ENCODE peak calls at places on chromosomes 11 and 22, in four cellular contexts. One of them, this sample, is unnamed.
A peak's percentile ranks its signal among the peaks of the same experiment; 100 is the strongest.

GRCh38 chr11:44389963-44390605 is 80.1 kb upstream of the ALX4 start:
- DNase-seq in dorsolateral prefrontal cortex: no peak
- DNase-seq in GM23248: no peak
- DNase-seq in left lung: no peak
- DNase-seq in this sample: no peak

GRCh38 chr11:6431861-6432260 is 8.9 kb downstream of the HPX start:
- DNase-seq in dorsolateral prefrontal cortex: no peak
- DNase-seq in GM23248: peak; percentile 94
- DNase-seq in left lung: no peak
- DNase-seq in this sample: peak; percentile 66

GRCh38 chr11:109040303-109040702 is 375.4 kb downstream of the DDX10 start:
- DNase-seq in dorsolateral prefrontal cortex: no peak
- DNase-seq in GM23248: no peak
- DNase-seq in left lung: no peak
- DNase-seq in this sample: no peak

GRCh38 chr11:63896071-63896470 is 20.9 kb downstream of the RCOR2 start:
- DNase-seq in dorsolateral prefrontal cortex: no peak
- DNase-seq in GM23248: no peak
- DNase-seq in left lung: no peak
- DNase-seq in this sample: no peak

GRCh38 chr22:22167791-22168189 is 76.8 kb upstream of the VPREB1 start:
- DNase-seq in dorsolateral prefrontal cortex: no peak
- DNase-seq in GM23248: no peak
- DNase-seq in left lung: no peak
- DNase-seq in this sample: no peak

GRCh38 chr11:133078591-133079179 is 453.6 kb downstream of the OPCML start:
- DNase-seq in dorsolateral prefrontal cortex: peak; percentile 72
- DNase-seq in GM23248: peak; percentile 71
- DNase-seq in left lung: no peak
- DNase-seq in this sample: peak; percentile 48

GRCh38 chr11:12822623-12823022 is 148.4 kb downstream of the TEAD1 start:
- DNase-seq in dorsolateral prefrontal cortex: no peak
- DNase-seq in GM23248: no peak
- DNase-seq in left lung: no peak
- DNase-seq in this sample: no peak

GRCh38 chr11:120284272-120284671 is 40.8 kb upstream of the TLCD5 start:
- DNase-seq in dorsolateral prefrontal cortex: no peak
- DNase-seq in GM23248: no peak
- DNase-seq in left lung: no peak
- DNase-seq in this sample: no peak

GRCh38 chr11:13883042-13883441 is 79.5 kb upstream of the SPON1 start:
- DNase-seq in dorsolateral prefrontal cortex: no peak
- DNase-seq in GM23248: no peak
- DNase-seq in left lung: no peak
- DNase-seq in this sample: no peak

GRCh38 chr11:8480858-8481257 is 113.2 kb downstream of the STK33 start:
- DNase-seq in dorsolateral prefrontal cortex: no peak
- DNase-seq in GM23248: no peak
- DNase-seq in left lung: no peak
- DNase-seq in this sample: no peak

GRCh38 chr11:67415501-67416304 is at the start of gene CARNS1:
- DNase-seq in dorsolateral prefrontal cortex: peak; percentile 58
- DNase-seq in GM23248: peak; percentile 40
- DNase-seq in left lung: peak; percentile 80
- DNase-seq in this sample: no peak

GRCh38 chr11:9462806-9463537 is 2.2 kb downstream of the ZNF143 start:
- DNase-seq in dorsolateral prefrontal cortex: no peak
- DNase-seq in GM23248: no peak
- DNase-seq in left lung: no peak
- DNase-seq in this sample: peak; percentile 41

GRCh38 chr11:118998388-118998717 is 415 bp downstream of the CENATAC start:
- DNase-seq in dorsolateral prefrontal cortex: no peak
- DNase-seq in GM23248: peak; percentile 36
- DNase-seq in left lung: no peak
- DNase-seq in this sample: no peak

GRCh38 chr11:7965386-7965785 is at the start of gene NLRP10:
- DNase-seq in dorsolateral prefrontal cortex: no peak
- DNase-seq in GM23248: peak; percentile 94
- DNase-seq in left lung: no peak
- DNase-seq in this sample: no peak

GRCh38 chr11:13031349-13031748 is 22.2 kb downstream of the RASSF10 start:
- DNase-seq in dorsolateral prefrontal cortex: no peak
- DNase-seq in GM23248: no peak
- DNase-seq in left lung: no peak
- DNase-seq in this sample: no peak

GRCh38 chr11:16606784-16607674 is 131.4 kb upstream of the C11orf58 start:
- DNase-seq in dorsolateral prefrontal cortex: no peak
- DNase-seq in GM23248: no peak
- DNase-seq in left lung: peak; percentile 84
- DNase-seq in this sample: no peak

GRCh38 chr11:71525938-71526495 is 1.1 kb upstream of the KRTAP5-7 start:
- DNase-seq in dorsolateral prefrontal cortex: no peak
- DNase-seq in GM23248: no peak
- DNase-seq in left lung: no peak
- DNase-seq in this sample: no peak

GRCh38 chr11:76030286-76030685 is 176.0 kb downstream of the WNT11 start:
- DNase-seq in dorsolateral prefrontal cortex: no peak
- DNase-seq in GM23248: no peak
- DNase-seq in left lung: no peak
- DNase-seq in this sample: peak; percentile 94

GRCh38 chr11:63769044-63769718 is 606 bp upstream of the ZFTA start:
- DNase-seq in dorsolateral prefrontal cortex: no peak
- DNase-seq in GM23248: peak; percentile 74
- DNase-seq in left lung: peak; percentile 84
- DNase-seq in this sample: peak; percentile 26

GRCh38 chr11:68128682-68129327 is 7.6 kb upstream of the CHKA start:
- DNase-seq in dorsolateral prefrontal cortex: no peak
- DNase-seq in GM23248: peak; percentile 61
- DNase-seq in left lung: no peak
- DNase-seq in this sample: peak; percentile 32

GRCh38 chr22:17742528-17742902 is 31.8 kb downstream of the BID start:
- DNase-seq in dorsolateral prefrontal cortex: peak; percentile 77
- DNase-seq in GM23248: peak; percentile 67
- DNase-seq in left lung: peak; percentile 83
- DNase-seq in this sample: peak; percentile 79

GRCh38 chr11:72669527-72669926 is 4.7 kb downstream of the PDE2A start:
- DNase-seq in dorsolateral prefrontal cortex: no peak
- DNase-seq in GM23248: peak; percentile 20
- DNase-seq in left lung: no peak
- DNase-seq in this sample: no peak

GRCh38 chr22:23315341-23315917 is 135.1 kb downstream of the BCR start:
- DNase-seq in dorsolateral prefrontal cortex: no peak
- DNase-seq in GM23248: peak; percentile 64
- DNase-seq in left lung: peak; percentile 83
- DNase-seq in this sample: peak; percentile 74

GRCh38 chr11:125164422-125165110 is at the start of gene PKNOX2:
- DNase-seq in dorsolateral prefrontal cortex: peak; percentile 79
- DNase-seq in GM23248: peak; percentile 87
- DNase-seq in left lung: peak; percentile 90
- DNase-seq in this sample: peak; percentile 68

GRCh38 chr11:125165111-125165663 is 636 bp downstream of the PKNOX2 start:
- DNase-seq in dorsolateral prefrontal cortex: no peak
- DNase-seq in GM23248: peak; percentile 73
- DNase-seq in left lung: peak; percentile 84
- DNase-seq in this sample: no peak

GRCh38 chr11:125166347-125166841 is 1.8 kb downstream of the PKNOX2 start:
- DNase-seq in dorsolateral prefrontal cortex: no peak
- DNase-seq in GM23248: peak; percentile 53
- DNase-seq in left lung: no peak
- DNase-seq in this sample: peak; percentile 44

GRCh38 chr11:125166903-125167291 is 2.3 kb downstream of the PKNOX2 start:
- DNase-seq in dorsolateral prefrontal cortex: no peak
- DNase-seq in GM23248: no peak
- DNase-seq in left lung: no peak
- DNase-seq in this sample: no peak

DNA sequence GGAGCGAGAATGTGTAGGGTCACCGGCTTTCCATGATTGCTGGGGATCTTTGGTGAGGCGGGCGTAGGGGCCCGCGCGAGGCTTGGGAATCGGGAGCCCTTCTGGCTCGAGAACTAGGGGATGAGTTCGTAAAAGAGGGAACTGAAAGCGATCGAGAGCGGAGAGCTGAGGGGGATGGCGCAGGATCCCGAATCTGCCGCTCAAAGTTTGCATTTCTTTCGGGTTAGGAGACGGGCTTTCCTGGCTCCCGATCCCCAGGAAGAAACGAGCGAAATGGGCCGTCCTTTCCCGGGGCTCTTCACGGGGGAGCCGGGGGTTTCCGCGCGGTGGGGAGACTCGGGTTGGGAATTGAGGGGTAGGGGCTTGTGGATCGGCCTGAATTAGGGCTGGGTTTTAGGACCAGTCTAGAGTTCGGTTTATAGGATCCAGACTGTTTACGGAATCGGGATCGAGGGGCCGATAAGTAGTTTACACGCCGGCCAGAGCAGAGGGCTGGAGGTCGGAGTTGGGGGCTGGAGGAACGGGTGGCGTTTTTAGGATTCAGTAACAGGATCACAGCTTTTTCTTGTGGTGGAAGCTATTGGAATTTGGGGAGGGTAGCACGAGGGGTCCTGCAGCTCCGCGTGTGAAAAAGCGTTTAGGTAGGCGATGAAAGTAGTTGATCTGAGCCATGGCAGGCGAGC is 1.3 kb downstream of the PKNOX2 start:
- DNase-seq in dorsolateral prefrontal cortex: no peak
- DNase-seq in GM23248: peak; percentile 66
- DNase-seq in left lung: no peak
- DNase-seq in this sample: no peak
- H3K4me3 ChIP-seq in dorsolateral prefrontal cortex: peak overlapping the region; percentile 84
- H3K4me3 ChIP-seq in GM23248: peak overlapping the region; percentile 74
- H3K4me3 ChIP-seq in left lung: peak overlapping the region; percentile 50
- H3K4me3 ChIP-seq in this sample: peak overlapping the region; percentile 63

DNA sequence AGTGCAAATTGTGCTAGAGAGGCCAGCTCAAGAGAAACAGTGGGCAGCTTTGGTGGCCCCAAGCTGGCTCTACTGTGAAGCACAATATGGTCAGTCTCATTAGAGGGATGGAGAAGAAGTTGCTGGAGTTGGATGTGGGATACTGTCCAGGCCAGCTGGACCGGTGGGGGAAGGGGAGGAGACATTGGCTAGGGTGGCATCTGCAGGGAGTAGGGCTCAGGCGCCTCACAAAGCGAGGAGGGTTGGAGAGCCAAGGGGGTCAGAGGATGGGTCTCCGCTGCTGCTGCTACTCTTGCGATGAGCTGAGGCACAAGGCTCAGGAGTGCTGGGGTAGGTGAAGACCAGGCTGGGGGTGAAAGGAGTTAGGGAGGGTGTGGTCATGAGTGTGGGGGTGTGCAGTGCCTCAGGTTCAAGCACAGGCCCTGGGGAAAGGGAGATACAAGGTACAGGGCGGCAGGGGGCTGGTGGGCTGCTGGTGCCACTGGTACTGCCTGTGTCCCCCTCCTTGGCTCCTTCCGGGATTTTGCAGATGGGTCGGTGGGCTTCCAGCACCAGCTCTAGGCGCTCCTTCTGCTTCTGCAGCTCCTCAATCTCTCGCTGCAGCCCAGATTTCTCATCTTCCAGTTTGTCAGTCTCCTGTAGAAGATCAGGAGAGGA is 2.3 kb downstream of the CCDC85B start:
- DNase-seq in dorsolateral prefrontal cortex: no peak
- DNase-seq in GM23248: no peak
- DNase-seq in left lung: peak; percentile 43
- DNase-seq in this sample: no peak
- H3K4me3 ChIP-seq in dorsolateral prefrontal cortex: peak overlapping the region; percentile 76
- H3K4me3 ChIP-seq in GM23248: peak overlapping the region; percentile 95
- H3K4me3 ChIP-seq in left lung: no peak overlapping the region
- H3K4me3 ChIP-seq in this sample: peak overlapping the region; percentile 5

GRCh38 chr11:18321991-18322711 is at the start of the genes GTF2H1 and HPS5:
- DNase-seq in dorsolateral prefrontal cortex: peak; percentile 96
- DNase-seq in GM23248: peak; percentile 99
- DNase-seq in left lung: peak; percentile 95
- DNase-seq in this sample: peak; percentile 99

GRCh38 chr11:18319914-18320313 is 2.0 kb downstream of the HPS5 start:
- DNase-seq in dorsolateral prefrontal cortex: no peak
- DNase-seq in GM23248: no peak
- DNase-seq in left lung: no peak
- DNase-seq in this sample: no peak

GRCh38 chr11:18322818-18323570 is 627 bp downstream of the GTF2H1 start:
- DNase-seq in dorsolateral prefrontal cortex: no peak
- DNase-seq in GM23248: peak; percentile 28
- DNase-seq in left lung: no peak
- DNase-seq in this sample: peak; percentile 8

GRCh38 chr11:18321622-18321990 is 334 bp downstream of the HPS5 start:
- DNase-seq in dorsolateral prefrontal cortex: no peak
- DNase-seq in GM23248: peak; percentile 56
- DNase-seq in left lung: no peak
- DNase-seq in this sample: no peak

DNA sequence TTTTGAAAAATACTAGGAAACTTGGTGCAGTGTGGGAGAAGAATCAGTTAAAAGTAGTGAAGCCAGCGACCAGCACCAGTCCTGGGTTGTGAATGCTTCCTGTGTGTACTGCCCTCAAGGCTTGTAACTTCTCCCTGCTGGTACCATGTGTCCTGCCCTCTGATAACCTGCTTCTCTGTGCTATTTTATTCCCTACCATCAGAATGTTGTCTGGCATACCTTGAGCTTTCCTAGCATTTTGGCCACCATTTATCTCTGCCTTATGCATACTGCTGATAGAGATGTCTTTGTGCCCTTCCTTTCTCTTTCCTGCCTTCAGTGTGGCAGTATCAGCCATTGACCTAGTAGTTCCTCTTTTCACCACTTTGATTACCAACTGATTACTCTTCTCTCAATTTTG is 2.0 kb downstream of the GTF2H1 start:
- DNase-seq in dorsolateral prefrontal cortex: no peak
- DNase-seq in GM23248: no peak
- DNase-seq in left lung: no peak
- DNase-seq in this sample: no peak
- H3K4me3 ChIP-seq in dorsolateral prefrontal cortex: peak overlapping the region; percentile 40
- H3K4me3 ChIP-seq in GM23248: peak overlapping the region; percentile 91
- H3K4me3 ChIP-seq in left lung: no peak overlapping the region
- H3K4me3 ChIP-seq in this sample: peak overlapping the region; percentile 26

GRCh38 chr11:113316251-113316650 is 1.9 kb downstream of the TTC12 start:
- DNase-seq in dorsolateral prefrontal cortex: no peak
- DNase-seq in GM23248: no peak
- DNase-seq in left lung: no peak
- DNase-seq in this sample: no peak
- H3K4me3 ChIP-seq in dorsolateral prefrontal cortex: no peak overlapping the region
- H3K4me3 ChIP-seq in GM23248: no peak overlapping the region
- H3K4me3 ChIP-seq in left lung: no peak overlapping the region
- H3K4me3 ChIP-seq in this sample: no peak overlapping the region